ENCODE peak calls at places on chromosomes 3 and 15, in six cellular contexts. One of them, this sample, is unnamed.

GRCh38 chr15:47505712-47506542 is 211.4 kb upstream of the SEMA6D start:
- DNase-seq in hippocampal formation: no peak
- DNase-seq in AML-193: no peak
- DNase-seq in activated T-helper 9 cell treated with anti-CD3 and anti-CD28 coated beads, Interleukin-2, amount 50 U/mL, for 16 hours: no peak
- DNase-seq in heart left ventricle: no peak
- DNase-seq in SW480: no peak
- DNase-seq in this sample: no peak

GRCh38 chr3:3065876-3066275 is 44.3 kb downstream of the IL5RA start:
- DNase-seq in hippocampal formation: no peak
- DNase-seq in AML-193: no peak
- DNase-seq in activated T-helper 9 cell treated with anti-CD3 and anti-CD28 coated beads, Interleukin-2, amount 50 U/mL, for 16 hours: no peak
- DNase-seq in heart left ventricle: no peak
- DNase-seq in SW480: no peak
- DNase-seq in this sample: no peak

GRCh38 chr3:170809975-170810357 is 60.0 kb downstream of the RPL22L1 start:
- DNase-seq in hippocampal formation: no peak
- DNase-seq in AML-193: no peak
- DNase-seq in activated T-helper 9 cell treated with anti-CD3 and anti-CD28 coated beads, Interleukin-2, amount 50 U/mL, for 16 hours: no peak
- DNase-seq in heart left ventricle: no peak
- DNase-seq in SW480: peak; percentile 79
- DNase-seq in this sample: no peak

GRCh38 chr15:27082526-27082925 is 111.5 kb downstream of the GABRG3 start:
- DNase-seq in hippocampal formation: no peak
- DNase-seq in AML-193: no peak
- DNase-seq in activated T-helper 9 cell treated with anti-CD3 and anti-CD28 coated beads, Interleukin-2, amount 50 U/mL, for 16 hours: no peak
- DNase-seq in heart left ventricle: no peak
- DNase-seq in SW480: peak; percentile 30
- DNase-seq in this sample: no peak

GRCh38 chr3:69433938-69434263 is 48.0 kb upstream of the FRMD4B start:
- DNase-seq in hippocampal formation: no peak
- DNase-seq in AML-193: no peak
- DNase-seq in activated T-helper 9 cell treated with anti-CD3 and anti-CD28 coated beads, Interleukin-2, amount 50 U/mL, for 16 hours: no peak
- DNase-seq in heart left ventricle: no peak
- DNase-seq in SW480: no peak
- DNase-seq in this sample: no peak

GRCh38 chr3:49723301-49723630 is 485 bp downstream of the GMPPB start:
- DNase-seq in hippocampal formation: no peak
- DNase-seq in AML-193: peak; percentile 54
- DNase-seq in activated T-helper 9 cell treated with anti-CD3 and anti-CD28 coated beads, Interleukin-2, amount 50 U/mL, for 16 hours: peak; percentile 33
- DNase-seq in heart left ventricle: peak; percentile 57
- DNase-seq in SW480: peak; percentile 41
- DNase-seq in this sample: peak; percentile 33

GRCh38 chr3:56940989-56941388 is 119.5 kb upstream of the SPATA12 start:
- DNase-seq in hippocampal formation: no peak
- DNase-seq in AML-193: no peak
- DNase-seq in activated T-helper 9 cell treated with anti-CD3 and anti-CD28 coated beads, Interleukin-2, amount 50 U/mL, for 16 hours: no peak
- DNase-seq in heart left ventricle: no peak
- DNase-seq in SW480: no peak
- DNase-seq in this sample: no peak

GRCh38 chr15:66873856-66874255 is 171.8 kb downstream of the SMAD6 start:
- DNase-seq in hippocampal formation: no peak
- DNase-seq in AML-193: no peak
- DNase-seq in activated T-helper 9 cell treated with anti-CD3 and anti-CD28 coated beads, Interleukin-2, amount 50 U/mL, for 16 hours: no peak
- DNase-seq in heart left ventricle: peak; percentile 6
- DNase-seq in SW480: no peak
- DNase-seq in this sample: no peak

GRCh38 chr3:113643583-113643982 is 52.9 kb downstream of the USF3 start:
- DNase-seq in hippocampal formation: no peak
- DNase-seq in AML-193: no peak
- DNase-seq in activated T-helper 9 cell treated with anti-CD3 and anti-CD28 coated beads, Interleukin-2, amount 50 U/mL, for 16 hours: no peak
- DNase-seq in heart left ventricle: no peak
- DNase-seq in SW480: no peak
- DNase-seq in this sample: no peak

GRCh38 chr15:33209575-33210519 is 15.3 kb upstream of the FMN1 start:
- DNase-seq in hippocampal formation: no peak
- DNase-seq in AML-193: no peak
- DNase-seq in activated T-helper 9 cell treated with anti-CD3 and anti-CD28 coated beads, Interleukin-2, amount 50 U/mL, for 16 hours: no peak
- DNase-seq in heart left ventricle: no peak
- DNase-seq in SW480: no peak
- DNase-seq in this sample: no peak

GRCh38 chr15:40252141-40252437 is 13.2 kb downstream of the PAK6 start:
- DNase-seq in hippocampal formation: no peak
- DNase-seq in AML-193: no peak
- DNase-seq in activated T-helper 9 cell treated with anti-CD3 and anti-CD28 coated beads, Interleukin-2, amount 50 U/mL, for 16 hours: no peak
- DNase-seq in heart left ventricle: no peak
- DNase-seq in SW480: no peak
- DNase-seq in this sample: no peak

GRCh38 chr3:138620431-138620830 is 11.9 kb downstream of the FAIM start:
- DNase-seq in hippocampal formation: no peak
- DNase-seq in AML-193: no peak
- DNase-seq in activated T-helper 9 cell treated with anti-CD3 and anti-CD28 coated beads, Interleukin-2, amount 50 U/mL, for 16 hours: no peak
- DNase-seq in heart left ventricle: no peak
- DNase-seq in SW480: no peak
- DNase-seq in this sample: no peak

GRCh38 chr15:88835646-88836045 is 32.4 kb downstream of the ACAN start:
- DNase-seq in hippocampal formation: no peak
- DNase-seq in AML-193: no peak
- DNase-seq in activated T-helper 9 cell treated with anti-CD3 and anti-CD28 coated beads, Interleukin-2, amount 50 U/mL, for 16 hours: no peak
- DNase-seq in heart left ventricle: no peak
- DNase-seq in SW480: no peak
- DNase-seq in this sample: no peak

GRCh38 chr3:23888617-23889228 is 28.1 kb downstream of the NKIRAS1 start:
- DNase-seq in hippocampal formation: no peak
- DNase-seq in AML-193: peak; percentile 41
- DNase-seq in activated T-helper 9 cell treated with anti-CD3 and anti-CD28 coated beads, Interleukin-2, amount 50 U/mL, for 16 hours: no peak
- DNase-seq in heart left ventricle: no peak
- DNase-seq in SW480: peak; percentile 9
- DNase-seq in this sample: no peak

GRCh38 chr15:93942140-93942808 is 289.1 kb upstream of the MCTP2 start:
- DNase-seq in hippocampal formation: no peak
- DNase-seq in AML-193: no peak
- DNase-seq in activated T-helper 9 cell treated with anti-CD3 and anti-CD28 coated beads, Interleukin-2, amount 50 U/mL, for 16 hours: no peak
- DNase-seq in heart left ventricle: no peak
- DNase-seq in SW480: no peak
- DNase-seq in this sample: no peak

GRCh38 chr3:14222900-14223594 is 44.4 kb downstream of the LSM3 start:
- DNase-seq in hippocampal formation: no peak
- DNase-seq in AML-193: no peak
- DNase-seq in activated T-helper 9 cell treated with anti-CD3 and anti-CD28 coated beads, Interleukin-2, amount 50 U/mL, for 16 hours: no peak
- DNase-seq in heart left ventricle: no peak
- DNase-seq in SW480: no peak
- DNase-seq in this sample: no peak

GRCh38 chr3:18424862-18425640 is at the start of gene SATB1:
- DNase-seq in hippocampal formation: peak; percentile 74
- DNase-seq in AML-193: no peak
- DNase-seq in activated T-helper 9 cell treated with anti-CD3 and anti-CD28 coated beads, Interleukin-2, amount 50 U/mL, for 16 hours: peak; percentile 53
- DNase-seq in heart left ventricle: peak; percentile 91
- DNase-seq in SW480: peak; percentile 74
- DNase-seq in this sample: peak; percentile 47

GRCh38 chr3:156604642-156605144 is 49.8 kb upstream of the SSR3 start:
- DNase-seq in hippocampal formation: no peak
- DNase-seq in AML-193: no peak
- DNase-seq in activated T-helper 9 cell treated with anti-CD3 and anti-CD28 coated beads, Interleukin-2, amount 50 U/mL, for 16 hours: no peak
- DNase-seq in heart left ventricle: no peak
- DNase-seq in SW480: no peak
- DNase-seq in this sample: no peak

GRCh38 chr3:185715091-185715490 is 109.8 kb downstream of the IGF2BP2 start:
- DNase-seq in hippocampal formation: no peak
- DNase-seq in AML-193: no peak
- DNase-seq in activated T-helper 9 cell treated with anti-CD3 and anti-CD28 coated beads, Interleukin-2, amount 50 U/mL, for 16 hours: no peak
- DNase-seq in heart left ventricle: no peak
- DNase-seq in SW480: peak; percentile 44
- DNase-seq in this sample: no peak

GRCh38 chr3:172635588-172635987 is 75.3 kb downstream of the NCEH1 start:
- DNase-seq in hippocampal formation: no peak
- DNase-seq in AML-193: no peak
- DNase-seq in activated T-helper 9 cell treated with anti-CD3 and anti-CD28 coated beads, Interleukin-2, amount 50 U/mL, for 16 hours: no peak
- DNase-seq in heart left ventricle: no peak
- DNase-seq in SW480: peak; percentile 43
- DNase-seq in this sample: no peak

GRCh38 chr15:85403745-85404144 is 23.3 kb downstream of the AKAP13 start:
- DNase-seq in hippocampal formation: no peak
- DNase-seq in AML-193: no peak
- DNase-seq in activated T-helper 9 cell treated with anti-CD3 and anti-CD28 coated beads, Interleukin-2, amount 50 U/mL, for 16 hours: no peak
- DNase-seq in heart left ventricle: no peak
- DNase-seq in SW480: no peak
- DNase-seq in this sample: no peak

GRCh38 chr3:108620250-108620649 is 30.7 kb downstream of the DZIP3 start:
- DNase-seq in hippocampal formation: no peak
- DNase-seq in AML-193: no peak
- DNase-seq in activated T-helper 9 cell treated with anti-CD3 and anti-CD28 coated beads, Interleukin-2, amount 50 U/mL, for 16 hours: no peak
- DNase-seq in heart left ventricle: no peak
- DNase-seq in SW480: no peak
- DNase-seq in this sample: no peak

GRCh38 chr3:139970526-139970925 is 35.5 kb downstream of the CLSTN2 start:
- DNase-seq in hippocampal formation: no peak
- DNase-seq in AML-193: no peak
- DNase-seq in activated T-helper 9 cell treated with anti-CD3 and anti-CD28 coated beads, Interleukin-2, amount 50 U/mL, for 16 hours: no peak
- DNase-seq in heart left ventricle: no peak
- DNase-seq in SW480: no peak
- DNase-seq in this sample: no peak

GRCh38 chr3:38039101-38039898 is at the start of gene DLEC1:
- DNase-seq in hippocampal formation: no peak
- DNase-seq in AML-193: peak; percentile 70
- DNase-seq in activated T-helper 9 cell treated with anti-CD3 and anti-CD28 coated beads, Interleukin-2, amount 50 U/mL, for 16 hours: peak; percentile 72
- DNase-seq in heart left ventricle: peak; percentile 75
- DNase-seq in SW480: peak; percentile 72
- DNase-seq in this sample: peak; percentile 64

GRCh38 chr3:148727242-148727641 is 29.5 kb downstream of the AGTR1 start:
- DNase-seq in hippocampal formation: peak; percentile 66
- DNase-seq in AML-193: peak; percentile 80
- DNase-seq in activated T-helper 9 cell treated with anti-CD3 and anti-CD28 coated beads, Interleukin-2, amount 50 U/mL, for 16 hours: no peak
- DNase-seq in heart left ventricle: no peak
- DNase-seq in SW480: peak; percentile 41
- DNase-seq in this sample: no peak

GRCh38 chr3:181173227-181173626 is 183.7 kb upstream of the DNAJC19 start:
- DNase-seq in hippocampal formation: no peak
- DNase-seq in AML-193: no peak
- DNase-seq in activated T-helper 9 cell treated with anti-CD3 and anti-CD28 coated beads, Interleukin-2, amount 50 U/mL, for 16 hours: no peak
- DNase-seq in heart left ventricle: no peak
- DNase-seq in SW480: no peak
- DNase-seq in this sample: no peak

GRCh38 chr3:197478746-197479668 is 76.8 kb downstream of the BDH1 start:
- DNase-seq in hippocampal formation: no peak
- DNase-seq in AML-193: no peak
- DNase-seq in activated T-helper 9 cell treated with anti-CD3 and anti-CD28 coated beads, Interleukin-2, amount 50 U/mL, for 16 hours: no peak
- DNase-seq in heart left ventricle: no peak
- DNase-seq in SW480: peak; percentile 76
- DNase-seq in this sample: no peak

GRCh38 chr3:151843275-151843674 is 29.4 kb downstream of the AADAC start:
- DNase-seq in hippocampal formation: no peak
- DNase-seq in AML-193: no peak
- DNase-seq in activated T-helper 9 cell treated with anti-CD3 and anti-CD28 coated beads, Interleukin-2, amount 50 U/mL, for 16 hours: no peak
- DNase-seq in heart left ventricle: no peak
- DNase-seq in SW480: no peak
- DNase-seq in this sample: no peak

GRCh38 chr15:34246276-34247010 is 21.6 kb downstream of the EMC4 start:
- DNase-seq in hippocampal formation: no peak
- DNase-seq in AML-193: no peak
- DNase-seq in activated T-helper 9 cell treated with anti-CD3 and anti-CD28 coated beads, Interleukin-2, amount 50 U/mL, for 16 hours: no peak
- DNase-seq in heart left ventricle: no peak
- DNase-seq in SW480: no peak
- DNase-seq in this sample: no peak

GRCh38 chr15:51382787-51383186 is 41.3 kb downstream of the GLDN start:
- DNase-seq in hippocampal formation: no peak
- DNase-seq in AML-193: peak; percentile 40
- DNase-seq in activated T-helper 9 cell treated with anti-CD3 and anti-CD28 coated beads, Interleukin-2, amount 50 U/mL, for 16 hours: no peak
- DNase-seq in heart left ventricle: no peak
- DNase-seq in SW480: peak; percentile 28
- DNase-seq in this sample: no peak

GRCh38 chr3:192929146-192929545 is 11.5 kb upstream of the MB21D2 start:
- DNase-seq in hippocampal formation: no peak
- DNase-seq in AML-193: no peak
- DNase-seq in activated T-helper 9 cell treated with anti-CD3 and anti-CD28 coated beads, Interleukin-2, amount 50 U/mL, for 16 hours: no peak
- DNase-seq in heart left ventricle: no peak
- DNase-seq in SW480: no peak
- DNase-seq in this sample: no peak

GRCh38 chr15:83199288-83199687 is 8.3 kb downstream of the HDGFL3 start:
- DNase-seq in hippocampal formation: no peak
- DNase-seq in AML-193: no peak
- DNase-seq in activated T-helper 9 cell treated with anti-CD3 and anti-CD28 coated beads, Interleukin-2, amount 50 U/mL, for 16 hours: no peak
- DNase-seq in heart left ventricle: no peak
- DNase-seq in SW480: no peak
- DNase-seq in this sample: no peak

GRCh38 chr15:56871180-56871579 is 47.3 kb upstream of the TCF12 start:
- DNase-seq in hippocampal formation: no peak
- DNase-seq in AML-193: no peak
- DNase-seq in activated T-helper 9 cell treated with anti-CD3 and anti-CD28 coated beads, Interleukin-2, amount 50 U/mL, for 16 hours: no peak
- DNase-seq in heart left ventricle: no peak
- DNase-seq in SW480: peak; percentile 65
- DNase-seq in this sample: no peak

GRCh38 chr15:42035362-42035761 is 14.5 kb upstream of the PLA2G4E start:
- DNase-seq in hippocampal formation: no peak
- DNase-seq in AML-193: peak; percentile 17
- DNase-seq in activated T-helper 9 cell treated with anti-CD3 and anti-CD28 coated beads, Interleukin-2, amount 50 U/mL, for 16 hours: no peak
- DNase-seq in heart left ventricle: no peak
- DNase-seq in SW480: peak; percentile 23
- DNase-seq in this sample: no peak

GRCh38 chr15:68224546-68225250 is 4.8 kb downstream of the CLN6 start:
- DNase-seq in hippocampal formation: no peak
- DNase-seq in AML-193: no peak
- DNase-seq in activated T-helper 9 cell treated with anti-CD3 and anti-CD28 coated beads, Interleukin-2, amount 50 U/mL, for 16 hours: no peak
- DNase-seq in heart left ventricle: no peak
- DNase-seq in SW480: no peak
- DNase-seq in this sample: no peak

GRCh38 chr15:57327985-57328471 is 48.3 kb upstream of the CGNL1 start:
- DNase-seq in hippocampal formation: no peak
- DNase-seq in AML-193: no peak
- DNase-seq in activated T-helper 9 cell treated with anti-CD3 and anti-CD28 coated beads, Interleukin-2, amount 50 U/mL, for 16 hours: no peak
- DNase-seq in heart left ventricle: no peak
- DNase-seq in SW480: no peak
- DNase-seq in this sample: no peak